ENCODE peak calls at places on chromosomes 6 and 20, in eight cellular contexts. Z, D, U, X, J, R, K and P are unnamed samples.
A peak's percentile ranks its signal among the peaks of the same experiment; 100 is the strongest.

GRCh38 chr6:36820700-36821580 is 18.3 kb downstream of the CPNE5 start:
- DNase-seq in U (no peak), Z (no peak), R (peak; percentile 64), X (no peak), K (peak; percentile 23), D (no peak), J (peak; percentile 48), P (peak; percentile 41)

GRCh38 chr6:15447546-15448232 is 201.8 kb downstream of the JARID2 start:
- DNase-seq in U (no peak), R (no peak), J (no peak), D (no peak), Z (no peak), K (no peak), X (no peak), P (no peak)

GRCh38 chr6:164039954-164040375 is 625.4 kb downstream of the QKI start:
- DNase-seq in D (peak; percentile 45), J (peak; percentile 73), U (no peak), K (no peak), R (no peak), X (peak; percentile 73), Z (peak; percentile 36), P (peak; percentile 75)

GRCh38 chr6:148367418-148368024 is 24.9 kb downstream of the SASH1 start:
- DNase-seq in Z (peak; percentile 58), R (peak; percentile 75), U (no peak), J (peak; percentile 96), X (no peak), D (no peak), K (peak; percentile 30), P (peak; percentile 97)

GRCh38 chr20:48736636-48737035 is 91.2 kb downstream of the PREX1 start:
- DNase-seq in R (no peak), D (no peak), U (no peak), Z (no peak), K (no peak), X (no peak), J (no peak), P (no peak)

GRCh38 chr6:153392156-153392555 is 261.1 kb upstream of the RGS17 start:
- DNase-seq in X (no peak), K (no peak), R (no peak), D (no peak), U (no peak), Z (no peak), J (no peak), P (no peak)

GRCh38 chr20:61512475-61512874 is 260.4 kb downstream of the CDH4 start:
- DNase-seq in Z (no peak), K (no peak), J (no peak), R (no peak), D (no peak), U (no peak), X (no peak), P (no peak)

GRCh38 chr6:82867946-82868345 is 197.7 kb downstream of the UBE3D start:
- DNase-seq in K (no peak), X (no peak), U (no peak), Z (no peak), D (no peak), R (no peak), J (no peak), P (no peak)

GRCh38 chr20:53748821-53749402 is 155.3 kb upstream of the ZNF217 start:
- DNase-seq in J (no peak), K (no peak), Z (no peak), X (no peak), R (peak; percentile 68), U (no peak), D (no peak), P (peak; percentile 71)

GRCh38 chr20:34516874-34517542 is 786 bp downstream of the DYNLRB1 start:
- DNase-seq in J (no peak), K (no peak), U (no peak), D (no peak), X (no peak), R (no peak), Z (no peak), P (peak; percentile 22)

GRCh38 chr6:12527339-12527738 is 189.2 kb upstream of the PHACTR1 start:
- DNase-seq in J (no peak), X (no peak), D (no peak), U (no peak), R (peak; percentile 29), Z (no peak), K (no peak), P (no peak)

GRCh38 chr6:40344566-40345185 is 242.5 kb downstream of the LRFN2 start:
- DNase-seq in K (no peak), D (peak; percentile 14), X (no peak), J (no peak), R (no peak), U (no peak), Z (no peak), P (no peak)

GRCh38 chr6:106823732-106824351 is 150.7 kb downstream of the CD24 start:
- DNase-seq in K (no peak), R (no peak), J (no peak), Z (no peak), U (no peak), X (peak; percentile 46), D (peak; percentile 68), P (no peak)

GRCh38 chr6:5136856-5137255 is 51.7 kb downstream of the PPP1R3G start:
- DNase-seq in X (no peak), K (no peak), Z (no peak), D (no peak), R (no peak), J (no peak), U (no peak), P (no peak)

GRCh38 chr20:34302312-34302722 is 838 bp downstream of the AHCY start:
- DNase-seq in R (peak; percentile 47), J (peak; percentile 24), U (no peak), Z (no peak), D (no peak), X (no peak), K (no peak), P (peak; percentile 31)

GRCh38 chr6:116512709-116513108 is 1.3 kb downstream of the CALHM5 start:
- DNase-seq in U (no peak), K (no peak), D (no peak), X (no peak), Z (no peak), J (no peak), R (no peak), P (no peak)
- H3K4me3 ChIP-seq in U (peak overlapping the region; percentile 59), K (peak overlapping the region; percentile 46), D (peak overlapping the region; percentile 38), X (no peak overlapping the region), Z (peak overlapping the region; percentile 65), J (peak overlapping the region; percentile 62), R (peak overlapping the region; percentile 51), P (peak overlapping the region; percentile 59)

GRCh38 chr6:144351338-144351737 is 66.2 kb downstream of the UTRN start:
- DNase-seq in D (no peak), K (no peak), Z (no peak), J (no peak), U (no peak), R (no peak), X (no peak), P (no peak)
- H3K4me3 ChIP-seq in D (no peak overlapping the region), K (no peak overlapping the region), Z (peak overlapping the region; percentile 24), J (no peak overlapping the region), U (no peak overlapping the region), R (no peak overlapping the region), X (no peak overlapping the region), P (no peak overlapping the region)

DNA sequence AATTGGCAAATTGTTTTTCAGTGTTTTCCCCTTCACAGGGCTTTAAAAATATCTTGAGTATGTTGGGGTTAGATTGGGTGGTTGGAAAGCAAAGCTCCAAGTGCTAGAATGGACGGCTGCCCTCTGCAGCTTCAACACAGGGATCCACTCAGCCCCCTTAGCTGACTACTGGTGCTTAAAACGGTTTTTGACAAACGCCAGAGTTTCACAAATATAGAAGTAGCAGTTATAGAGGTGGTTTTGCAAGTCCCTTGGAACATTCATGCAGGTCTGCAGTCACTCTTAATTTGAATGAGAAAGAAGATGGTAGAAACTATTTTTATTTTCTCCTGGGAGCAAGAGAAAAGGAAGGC is 175.9 kb downstream of the ARID1B start:
- DNase-seq in R (no peak), K (no peak), X (no peak), D (no peak), U (no peak), J (no peak), Z (no peak), P (peak; percentile 22)
- H3K4me3 ChIP-seq in R (no peak overlapping the region), K (peak overlapping the region; percentile 24), X (no peak overlapping the region), D (no peak overlapping the region), U (peak overlapping the region; percentile 22), J (peak overlapping the region; percentile 29), Z (peak overlapping the region; percentile 42), P (no peak overlapping the region)

GRCh38 chr6:150070236-150070860 is 1.4 kb upstream of the ULBP3 start:
- DNase-seq in D (no peak), U (no peak), R (no peak), K (no peak), J (no peak), X (peak; percentile 48), Z (no peak), P (no peak)

GRCh38 chr6:150065083-150065482 is 3.8 kb downstream of the ULBP3 start:
- DNase-seq in J (no peak), X (no peak), U (no peak), K (no peak), R (no peak), Z (no peak), D (no peak), P (no peak)

GRCh38 chr6:150068786-150069648 is at the start of gene ULBP3:
- DNase-seq in X (peak; percentile 94), K (peak; percentile 71), J (peak; percentile 96), D (peak; percentile 92), U (peak; percentile 68), R (peak; percentile 93), Z (peak; percentile 88), P (peak; percentile 95)

GRCh38 chr6:150069707-150070106 is 786 bp upstream of the ULBP3 start:
- DNase-seq in D (peak; percentile 54), X (peak; percentile 78), R (no peak), U (no peak), J (no peak), K (no peak), Z (no peak), P (no peak)

GRCh38 chr6:150068173-150068785 is 642 bp downstream of the ULBP3 start:
- DNase-seq in X (no peak), U (no peak), Z (no peak), K (no peak), D (no peak), R (no peak), J (peak; percentile 6), P (no peak)
- H3K4me3 ChIP-seq in X (peak overlapping the region; percentile 63), U (peak overlapping the region; percentile 76), Z (peak overlapping the region; percentile 83), K (peak overlapping the region; percentile 55), D (peak overlapping the region; percentile 61), R (peak overlapping the region; percentile 70), J (peak overlapping the region; percentile 75), P (peak overlapping the region; percentile 76)